ENCODE peak calls at places on chromosomes 12 and 14, in four cellular contexts. V is sciatic nerve; E is EH; S is CD8-positive, alpha-beta memory T cell. N is an unnamed sample.

GRCh38 chr14:105064721-105065143 is 498 bp downstream of the GPR132 start:
- DNase-seq in E (peak), V (peak), S (peak), N (no peak)

GRCh38 chr12:78421011-78421410 is 443.6 kb upstream of the SYT1 start:
- DNase-seq in S (no peak), V (no peak), E (no peak), N (no peak)

GRCh38 chr12:99087278-99087677 is 442.2 kb downstream of the APAF1 start:
- DNase-seq in V (no peak), E (no peak), S (no peak), N (no peak)

GRCh38 chr14:99322731-99323599 is 51.0 kb upstream of the BCL11B start:
- DNase-seq in V (no peak), E (no peak), S (no peak), N (no peak)

GRCh38 chr14:75831455-75831854 is 150.3 kb downstream of the TGFB3 start:
- DNase-seq in E (peak), V (peak), S (peak), N (no peak)

GRCh38 chr14:61129168-61129745 is 148.2 kb downstream of the SLC38A6 start:
- DNase-seq in S (no peak), E (no peak), V (no peak), N (no peak)

GRCh38 chr14:71266994-71267636 is 359.9 kb downstream of the PCNX1 start:
- DNase-seq in E (peak), S (no peak), V (no peak), N (no peak)

GRCh38 chr12:14408208-14408607 is 42.7 kb downstream of the ATF7IP start:
- DNase-seq in V (no peak), E (peak), S (no peak), N (no peak)

GRCh38 chr14:91660790-91661189 is 71.1 kb downstream of the CATSPERB start:
- DNase-seq in E (no peak), V (no peak), S (no peak), N (no peak)

GRCh38 chr14:37197421-37198272 is at the start of gene MIPOL1:
- DNase-seq in S (no peak), E (peak), V (peak), N (peak)

GRCh38 chr14:91872011-91872476 is 4.7 kb upstream of the TC2N start:
- DNase-seq in S (peak), E (no peak), V (no peak), N (peak)

GRCh38 chr12:4051616-4052015 is 178.4 kb upstream of the PARP11 start:
- DNase-seq in S (no peak), E (no peak), V (no peak), N (no peak)

GRCh38 chr12:124231980-124232653 is 62.8 kb upstream of the RFLNA start:
- DNase-seq in S (no peak), E (no peak), V (no peak), N (no peak)

GRCh38 chr12:63843613-63844390 is 698 bp upstream of the SRGAP1 start:
- DNase-seq in S (peak), V (peak), E (peak), N (peak)

N was measured in glutamatergic neuron.